ENCODE peak calls at places on chromosomes 13 and 19, in five cellular contexts. One of them, this sample, is unnamed.

GRCh38 chr13:41976491-41976890 is 15.6 kb upstream of the VWA8 start:
- DNase-seq in AG09309: no peak
- DNase-seq in pancreas: no peak
- DNase-seq in fibroblast of lung: no peak
- DNase-seq in fibroblast of pulmonary artery: no peak
- DNase-seq in this sample: no peak

GRCh38 chr13:85142351-85142750 is 656.9 kb downstream of the SLITRK6 start:
- DNase-seq in fibroblast of pulmonary artery: no peak
- DNase-seq in AG09309: no peak
- DNase-seq in pancreas: no peak
- DNase-seq in fibroblast of lung: no peak
- DNase-seq in this sample: no peak

GRCh38 chr13:60009300-60010248 is 154.2 kb downstream of the DIAPH3 start:
- DNase-seq in fibroblast of lung: peak; percentile 17
- DNase-seq in AG09309: no peak
- DNase-seq in pancreas: peak; percentile 43
- DNase-seq in fibroblast of pulmonary artery: no peak
- DNase-seq in this sample: peak; percentile 17

GRCh38 chr13:90793261-90793785 is 554.2 kb upstream of the MIR17HG start:
- DNase-seq in AG09309: no peak
- DNase-seq in fibroblast of lung: peak; percentile 9
- DNase-seq in pancreas: no peak
- DNase-seq in fibroblast of pulmonary artery: no peak
- DNase-seq in this sample: no peak

GRCh38 chr13:39684531-39685137 is 29.2 kb downstream of the COG6 start:
- DNase-seq in AG09309: no peak
- DNase-seq in fibroblast of lung: peak; percentile 77
- DNase-seq in pancreas: no peak
- DNase-seq in fibroblast of pulmonary artery: peak; percentile 69
- DNase-seq in this sample: no peak

GRCh38 chr13:95644611-95645052 is at the start of gene DZIP1:
- DNase-seq in pancreas: peak; percentile 81
- DNase-seq in AG09309: peak; percentile 41
- DNase-seq in fibroblast of pulmonary artery: peak; percentile 88
- DNase-seq in fibroblast of lung: peak; percentile 87
- DNase-seq in this sample: no peak

GRCh38 chr19:41606215-41606837 is 20.5 kb downstream of the CEACAM4 start:
- DNase-seq in fibroblast of pulmonary artery: no peak
- DNase-seq in pancreas: no peak
- DNase-seq in AG09309: no peak
- DNase-seq in fibroblast of lung: no peak
- DNase-seq in this sample: no peak

GRCh38 chr13:114021464-114022308 is 47.8 kb upstream of the C13orf46 start:
- DNase-seq in AG09309: no peak
- DNase-seq in pancreas: peak; percentile 7
- DNase-seq in fibroblast of lung: no peak
- DNase-seq in fibroblast of pulmonary artery: no peak
- DNase-seq in this sample: no peak

GRCh38 chr19:15161028-15161984 is 39.5 kb downstream of the NOTCH3 start:
- DNase-seq in pancreas: no peak
- DNase-seq in fibroblast of lung: no peak
- DNase-seq in fibroblast of pulmonary artery: peak; percentile 36
- DNase-seq in AG09309: no peak
- DNase-seq in this sample: no peak

GRCh38 chr19:875265-875879 is 15.9 kb downstream of the CFD start:
- DNase-seq in AG09309: no peak
- DNase-seq in fibroblast of lung: no peak
- DNase-seq in pancreas: no peak
- DNase-seq in fibroblast of pulmonary artery: no peak
- DNase-seq in this sample: no peak

GRCh38 chr13:42547615-42548014 is 26.3 kb upstream of the TNFSF11 start:
- DNase-seq in fibroblast of lung: no peak
- DNase-seq in AG09309: no peak
- DNase-seq in pancreas: no peak
- DNase-seq in fibroblast of pulmonary artery: no peak
- DNase-seq in this sample: no peak

GRCh38 chr13:74246398-74246975 is 112.3 kb upstream of the KLF12 start:
- DNase-seq in pancreas: no peak
- DNase-seq in AG09309: no peak
- DNase-seq in fibroblast of lung: peak; percentile 30
- DNase-seq in fibroblast of pulmonary artery: peak; percentile 43
- DNase-seq in this sample: peak; percentile 25

GRCh38 chr19:50949792-50950320 is 3.0 kb downstream of the KLK5 start:
- DNase-seq in fibroblast of lung: no peak
- DNase-seq in AG09309: no peak
- DNase-seq in pancreas: no peak
- DNase-seq in fibroblast of pulmonary artery: no peak
- DNase-seq in this sample: no peak

GRCh38 chr19:17305211-17305516 is 508 bp upstream of the MRPL34 start:
- DNase-seq in fibroblast of lung: no peak
- DNase-seq in fibroblast of pulmonary artery: no peak
- DNase-seq in AG09309: no peak
- DNase-seq in pancreas: no peak
- DNase-seq in this sample: no peak

GRCh38 chr13:112605531-112605990 is 17.6 kb upstream of the TUBGCP3 start:
- DNase-seq in fibroblast of lung: no peak
- DNase-seq in fibroblast of pulmonary artery: no peak
- DNase-seq in pancreas: no peak
- DNase-seq in AG09309: no peak
- DNase-seq in this sample: no peak

GRCh38 chr13:112601351-112601750 is 13.4 kb upstream of the TUBGCP3 start:
- DNase-seq in pancreas: no peak
- DNase-seq in AG09309: no peak
- DNase-seq in fibroblast of pulmonary artery: no peak
- DNase-seq in fibroblast of lung: no peak
- DNase-seq in this sample: no peak

GRCh38 chr13:112603641-112604220 is 15.8 kb upstream of the TUBGCP3 start:
- DNase-seq in fibroblast of lung: peak; percentile 58
- DNase-seq in pancreas: no peak
- DNase-seq in AG09309: no peak
- DNase-seq in fibroblast of pulmonary artery: peak; percentile 53
- DNase-seq in this sample: no peak

GRCh38 chr13:112608212-112608611 is 20.3 kb upstream of the TUBGCP3 start:
- DNase-seq in fibroblast of lung: no peak
- DNase-seq in fibroblast of pulmonary artery: no peak
- DNase-seq in AG09309: no peak
- DNase-seq in pancreas: no peak
- DNase-seq in this sample: no peak

DNA sequence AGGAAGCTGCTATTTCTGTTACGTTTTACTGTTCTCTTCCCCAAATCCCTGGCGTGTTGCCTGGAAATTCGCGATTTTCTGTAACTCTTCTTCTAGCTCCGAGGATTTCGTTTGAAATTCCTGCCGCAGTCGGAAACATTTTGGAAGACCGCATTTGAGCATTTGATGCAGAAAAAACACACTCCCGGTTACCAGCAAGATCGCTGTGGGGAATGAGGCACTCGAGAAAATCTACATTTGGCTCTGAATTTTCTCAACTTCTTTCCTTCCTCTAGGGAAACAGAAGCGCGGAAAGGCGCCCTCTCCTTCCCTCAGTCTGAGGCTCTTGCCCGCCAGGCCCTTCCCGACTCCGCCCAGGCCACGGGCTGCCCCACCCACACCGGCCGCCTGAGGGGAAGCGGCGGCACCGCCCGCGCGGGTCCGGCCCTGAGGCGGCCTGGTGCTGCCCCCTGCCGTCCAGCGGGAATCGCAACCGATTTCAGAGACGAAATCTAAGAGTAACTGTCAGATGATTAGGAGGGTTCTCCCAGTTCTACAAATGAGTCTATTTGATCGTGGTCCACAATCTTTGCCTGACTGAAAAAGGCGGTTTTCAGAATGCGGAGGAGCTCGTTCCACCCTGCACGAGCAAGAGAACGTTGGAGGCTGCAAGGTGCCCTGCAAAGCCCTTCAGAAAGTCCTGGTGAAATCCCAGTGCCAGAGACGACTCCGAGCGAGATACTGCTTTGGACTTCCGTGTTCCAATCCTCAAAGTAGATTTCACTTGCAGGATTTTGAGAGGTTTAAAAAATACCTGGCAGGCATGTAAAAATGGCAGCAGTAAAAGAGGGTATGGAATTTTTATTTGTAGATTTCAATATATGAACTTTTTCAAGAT is 18.4 kb upstream of the TUBGCP3 start:
- DNase-seq in fibroblast of lung: peak; percentile 85
- DNase-seq in pancreas: peak; percentile 95
- DNase-seq in fibroblast of pulmonary artery: peak; percentile 86
- DNase-seq in AG09309: peak; percentile 33
- DNase-seq in this sample: peak; percentile 77
- TF ChIP-seq CTCF in fibroblast of lung: peak; percentile 94
- TF ChIP-seq CTCF in pancreas: peak; percentile 91
- TF ChIP-seq CTCF in fibroblast of pulmonary artery: peak; percentile 62
- TF ChIP-seq CTCF in AG09309: peak; percentile 73
- TF ChIP-seq CTCF in this sample: peak; percentile 99

DNA sequence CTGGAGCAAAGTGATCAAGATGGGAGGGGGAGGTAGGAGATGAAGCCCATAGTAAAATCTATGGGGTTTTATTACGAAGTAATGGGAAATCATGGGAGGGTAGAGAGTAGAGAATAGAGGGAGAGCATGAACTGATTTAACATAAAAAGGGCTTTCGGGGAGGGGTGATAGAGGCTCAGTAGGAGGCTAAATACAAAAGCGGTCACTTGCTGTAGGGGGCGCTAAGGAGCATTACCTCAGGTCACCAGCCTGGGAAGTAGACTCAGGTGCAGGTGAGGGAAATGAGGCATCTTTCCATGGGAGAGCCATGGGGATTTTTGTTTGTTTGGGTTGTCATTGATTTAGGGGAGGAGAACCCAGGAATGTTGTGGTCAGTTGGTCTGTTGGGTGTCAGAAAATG is 14.1 kb downstream of the KRTDAP start:
- DNase-seq in pancreas: no peak
- DNase-seq in fibroblast of lung: no peak
- DNase-seq in fibroblast of pulmonary artery: no peak
- DNase-seq in AG09309: no peak
- DNase-seq in this sample: no peak
- TF ChIP-seq CTCF in pancreas: no peak
- TF ChIP-seq CTCF in fibroblast of lung: no peak
- TF ChIP-seq CTCF in fibroblast of pulmonary artery: no peak
- TF ChIP-seq CTCF in AG09309: no peak
- TF ChIP-seq CTCF in this sample: no peak

DNA sequence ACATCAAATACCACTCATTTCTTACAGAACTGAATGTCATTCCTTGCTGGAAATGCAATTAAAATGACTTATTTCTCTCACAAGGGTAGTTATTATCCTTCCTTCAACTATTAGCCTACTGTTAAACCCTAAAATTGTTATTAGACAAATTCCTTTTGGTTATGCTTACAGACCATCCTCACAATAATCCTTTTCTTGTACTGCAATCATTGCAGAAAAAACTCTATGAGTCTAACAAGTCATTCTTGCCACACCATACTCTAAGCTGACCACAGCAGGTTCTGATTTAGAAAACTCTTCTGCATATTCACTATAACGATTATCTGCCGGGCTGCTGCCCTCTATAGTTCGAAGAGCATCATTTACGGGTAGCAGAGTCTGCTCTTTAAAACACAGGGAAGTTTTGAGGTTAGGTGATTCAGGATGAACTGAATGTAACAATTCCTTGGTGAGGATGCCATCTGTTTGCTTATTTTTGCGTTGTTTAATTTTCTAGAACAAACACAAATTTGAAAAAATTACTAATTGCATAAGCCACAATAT is 38.2 kb downstream of the MTMR6 start:
- DNase-seq in pancreas: no peak
- DNase-seq in AG09309: peak; percentile 53
- DNase-seq in fibroblast of lung: peak; percentile 41
- DNase-seq in fibroblast of pulmonary artery: peak; percentile 43
- DNase-seq in this sample: no peak
- TF ChIP-seq CTCF in pancreas: no peak
- TF ChIP-seq CTCF in AG09309: peak; percentile 56
- TF ChIP-seq CTCF in fibroblast of lung: peak; percentile 54
- TF ChIP-seq CTCF in fibroblast of pulmonary artery: peak; percentile 53
- TF ChIP-seq CTCF in this sample: no peak

DNA sequence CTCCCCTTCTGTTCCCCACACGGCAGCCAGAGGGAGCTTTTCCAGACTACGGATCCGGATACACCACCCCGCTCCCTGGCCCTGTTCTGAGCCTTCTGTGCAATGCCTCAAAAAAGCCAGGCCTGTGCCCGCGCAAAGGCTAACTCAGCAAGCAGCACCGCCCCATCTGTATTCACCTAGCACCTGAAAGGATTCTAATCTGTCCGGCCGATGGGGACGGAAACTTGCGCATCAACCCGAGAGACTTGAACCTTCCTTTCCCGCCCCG is 589 bp downstream of the ZBTB45 start:
- DNase-seq in pancreas: peak; percentile 58
- DNase-seq in fibroblast of pulmonary artery: peak; percentile 75
- DNase-seq in AG09309: peak; percentile 14
- DNase-seq in fibroblast of lung: peak; percentile 79
- DNase-seq in this sample: peak; percentile 27
- TF ChIP-seq CTCF in pancreas: peak; percentile 32
- TF ChIP-seq CTCF in fibroblast of pulmonary artery: peak; percentile 74
- TF ChIP-seq CTCF in AG09309: peak; percentile 83
- TF ChIP-seq CTCF in fibroblast of lung: peak; percentile 68
- TF ChIP-seq CTCF in this sample: no peak

GRCh38 chr13:47801555-47801954 is 199.5 kb downstream of the SUCLA2 start:
- DNase-seq in fibroblast of pulmonary artery: no peak
- DNase-seq in pancreas: no peak
- DNase-seq in fibroblast of lung: no peak
- DNase-seq in AG09309: no peak
- DNase-seq in this sample: no peak

GRCh38 chr13:47796816-47797215 is 204.3 kb downstream of the SUCLA2 start:
- DNase-seq in AG09309: no peak
- DNase-seq in pancreas: no peak
- DNase-seq in fibroblast of lung: no peak
- DNase-seq in fibroblast of pulmonary artery: no peak
- DNase-seq in this sample: no peak

GRCh38 chr13:47798194-47798593 is 202.9 kb downstream of the SUCLA2 start:
- DNase-seq in fibroblast of lung: no peak
- DNase-seq in AG09309: no peak
- DNase-seq in fibroblast of pulmonary artery: no peak
- DNase-seq in pancreas: no peak
- DNase-seq in this sample: no peak

GRCh38 chr13:47800593-47800992 is 200.5 kb downstream of the SUCLA2 start:
- DNase-seq in fibroblast of pulmonary artery: no peak
- DNase-seq in pancreas: no peak
- DNase-seq in AG09309: no peak
- DNase-seq in fibroblast of lung: no peak
- DNase-seq in this sample: no peak

DNA sequence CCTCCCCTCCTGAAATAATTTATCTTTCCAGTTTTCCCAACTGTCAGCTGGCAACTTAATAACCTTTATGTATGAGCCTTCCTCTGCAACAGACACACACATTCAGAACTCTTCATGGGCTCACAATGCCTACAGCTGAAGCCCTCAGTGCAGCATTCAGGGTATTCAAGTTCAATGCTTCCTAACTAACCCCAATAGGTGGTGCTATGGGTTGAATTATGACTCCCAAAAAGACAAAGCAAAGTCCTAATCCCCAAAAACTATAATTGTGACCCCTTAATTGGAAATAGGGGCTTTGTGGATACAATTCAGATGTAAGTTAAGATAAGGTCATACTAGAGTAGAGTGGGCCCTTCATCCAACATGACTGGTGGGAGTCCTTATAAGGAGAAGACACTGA is 202.2 kb downstream of the SUCLA2 start:
- DNase-seq in fibroblast of pulmonary artery: peak; percentile 51
- DNase-seq in AG09309: peak; percentile 1
- DNase-seq in pancreas: no peak
- DNase-seq in fibroblast of lung: peak; percentile 40
- DNase-seq in this sample: no peak
- TF ChIP-seq CTCF in fibroblast of pulmonary artery: peak; percentile 49
- TF ChIP-seq CTCF in AG09309: peak; percentile 55
- TF ChIP-seq CTCF in pancreas: no peak
- TF ChIP-seq CTCF in fibroblast of lung: peak; percentile 44
- TF ChIP-seq CTCF in this sample: no peak

This sample was measured in natural killer cell.